ENCODE peak calls at places on chromosomes 11 and 22, in six cellular contexts. One of them, this sample, is unnamed.

GRCh38 chr11:78319453-78319955 is 98.1 kb downstream of the GAB2 start:
- DNase-seq in A549: no peak
- DNase-seq in activated T-helper 1 cell treated with anti-CD3 and anti-CD28 coated beads, Interleukin-12 subunit alpha, Interleukin-12 subunit beta, Interleukin-2, Interleukin-4 antibody, amounts not matched to agents 30 ng/mL and 10 ng/mL and 1 ng/mL, durations not matched to agents 14 hours and 24 hours and 36 hours: no peak
- DNase-seq in activated naive CD4-positive, alpha-beta T cell treated with anti-CD3 and anti-CD28 coated beads, Interleukin-2, amount 10 ng/mL, durations not matched to agents 7 days and 5 days: no peak
- DNase-seq in A172: no peak
- DNase-seq in nephron progenitor cell: no peak
- DNase-seq in this sample: no peak

GRCh38 chr11:70558651-70559050 is 160.3 kb downstream of the CTTN start:
- DNase-seq in activated T-helper 1 cell treated with anti-CD3 and anti-CD28 coated beads, Interleukin-12 subunit alpha, Interleukin-12 subunit beta, Interleukin-2, Interleukin-4 antibody, amounts not matched to agents 30 ng/mL and 10 ng/mL and 1 ng/mL, durations not matched to agents 14 hours and 24 hours and 36 hours: no peak
- DNase-seq in nephron progenitor cell: no peak
- DNase-seq in A172: no peak
- DNase-seq in activated naive CD4-positive, alpha-beta T cell treated with anti-CD3 and anti-CD28 coated beads, Interleukin-2, amount 10 ng/mL, durations not matched to agents 7 days and 5 days: no peak
- DNase-seq in A549: no peak
- DNase-seq in this sample: no peak

GRCh38 chr22:39647836-39648500 is 77.4 kb downstream of the CACNA1I start:
- DNase-seq in activated T-helper 1 cell treated with anti-CD3 and anti-CD28 coated beads, Interleukin-12 subunit alpha, Interleukin-12 subunit beta, Interleukin-2, Interleukin-4 antibody, amounts not matched to agents 30 ng/mL and 10 ng/mL and 1 ng/mL, durations not matched to agents 14 hours and 24 hours and 36 hours: no peak
- DNase-seq in nephron progenitor cell: no peak
- DNase-seq in A549: no peak
- DNase-seq in A172: no peak
- DNase-seq in activated naive CD4-positive, alpha-beta T cell treated with anti-CD3 and anti-CD28 coated beads, Interleukin-2, amount 10 ng/mL, durations not matched to agents 7 days and 5 days: no peak
- DNase-seq in this sample: no peak

GRCh38 chr22:31488988-31489617 is 539 bp downstream of the EIF4ENIF1 start:
- DNase-seq in A172: peak; percentile 13
- DNase-seq in activated naive CD4-positive, alpha-beta T cell treated with anti-CD3 and anti-CD28 coated beads, Interleukin-2, amount 10 ng/mL, durations not matched to agents 7 days and 5 days: peak; percentile 46
- DNase-seq in nephron progenitor cell: peak; percentile 67
- DNase-seq in activated T-helper 1 cell treated with anti-CD3 and anti-CD28 coated beads, Interleukin-12 subunit alpha, Interleukin-12 subunit beta, Interleukin-2, Interleukin-4 antibody, amounts not matched to agents 30 ng/mL and 10 ng/mL and 1 ng/mL, durations not matched to agents 14 hours and 24 hours and 36 hours: peak; percentile 14
- DNase-seq in A549: peak; percentile 21
- DNase-seq in this sample: no peak

GRCh38 chr11:86477495-86478155 is 102.9 kb downstream of the CCDC81 start:
- DNase-seq in nephron progenitor cell: no peak
- DNase-seq in A172: peak; percentile 23
- DNase-seq in activated naive CD4-positive, alpha-beta T cell treated with anti-CD3 and anti-CD28 coated beads, Interleukin-2, amount 10 ng/mL, durations not matched to agents 7 days and 5 days: no peak
- DNase-seq in A549: no peak
- DNase-seq in activated T-helper 1 cell treated with anti-CD3 and anti-CD28 coated beads, Interleukin-12 subunit alpha, Interleukin-12 subunit beta, Interleukin-2, Interleukin-4 antibody, amounts not matched to agents 30 ng/mL and 10 ng/mL and 1 ng/mL, durations not matched to agents 14 hours and 24 hours and 36 hours: no peak
- DNase-seq in this sample: no peak

GRCh38 chr11:84465040-84465439 is 1162.1 kb downstream of the DLG2 start:
- DNase-seq in A549: no peak
- DNase-seq in activated naive CD4-positive, alpha-beta T cell treated with anti-CD3 and anti-CD28 coated beads, Interleukin-2, amount 10 ng/mL, durations not matched to agents 7 days and 5 days: no peak
- DNase-seq in activated T-helper 1 cell treated with anti-CD3 and anti-CD28 coated beads, Interleukin-12 subunit alpha, Interleukin-12 subunit beta, Interleukin-2, Interleukin-4 antibody, amounts not matched to agents 30 ng/mL and 10 ng/mL and 1 ng/mL, durations not matched to agents 14 hours and 24 hours and 36 hours: no peak
- DNase-seq in nephron progenitor cell: no peak
- DNase-seq in A172: peak; percentile 14
- DNase-seq in this sample: no peak

GRCh38 chr11:114166389-114166788 is 106.9 kb downstream of the ZBTB16 start:
- DNase-seq in nephron progenitor cell: no peak
- DNase-seq in activated naive CD4-positive, alpha-beta T cell treated with anti-CD3 and anti-CD28 coated beads, Interleukin-2, amount 10 ng/mL, durations not matched to agents 7 days and 5 days: no peak
- DNase-seq in activated T-helper 1 cell treated with anti-CD3 and anti-CD28 coated beads, Interleukin-12 subunit alpha, Interleukin-12 subunit beta, Interleukin-2, Interleukin-4 antibody, amounts not matched to agents 30 ng/mL and 10 ng/mL and 1 ng/mL, durations not matched to agents 14 hours and 24 hours and 36 hours: no peak
- DNase-seq in A549: no peak
- DNase-seq in A172: no peak
- DNase-seq in this sample: no peak

GRCh38 chr22:25655536-25655935 is 86.5 kb upstream of the MYO18B start:
- DNase-seq in A172: no peak
- DNase-seq in activated T-helper 1 cell treated with anti-CD3 and anti-CD28 coated beads, Interleukin-12 subunit alpha, Interleukin-12 subunit beta, Interleukin-2, Interleukin-4 antibody, amounts not matched to agents 30 ng/mL and 10 ng/mL and 1 ng/mL, durations not matched to agents 14 hours and 24 hours and 36 hours: no peak
- DNase-seq in activated naive CD4-positive, alpha-beta T cell treated with anti-CD3 and anti-CD28 coated beads, Interleukin-2, amount 10 ng/mL, durations not matched to agents 7 days and 5 days: no peak
- DNase-seq in nephron progenitor cell: no peak
- DNase-seq in A549: no peak
- DNase-seq in this sample: no peak

GRCh38 chr22:47515384-47516125 is 753.1 kb downstream of the TBC1D22A start:
- DNase-seq in A549: peak; percentile 38
- DNase-seq in nephron progenitor cell: no peak
- DNase-seq in activated naive CD4-positive, alpha-beta T cell treated with anti-CD3 and anti-CD28 coated beads, Interleukin-2, amount 10 ng/mL, durations not matched to agents 7 days and 5 days: no peak
- DNase-seq in A172: no peak
- DNase-seq in activated T-helper 1 cell treated with anti-CD3 and anti-CD28 coated beads, Interleukin-12 subunit alpha, Interleukin-12 subunit beta, Interleukin-2, Interleukin-4 antibody, amounts not matched to agents 30 ng/mL and 10 ng/mL and 1 ng/mL, durations not matched to agents 14 hours and 24 hours and 36 hours: no peak
- DNase-seq in this sample: no peak

GRCh38 chr22:40410272-40410671 is 39.9 kb downstream of the SGSM3 start:
- DNase-seq in nephron progenitor cell: no peak
- DNase-seq in activated T-helper 1 cell treated with anti-CD3 and anti-CD28 coated beads, Interleukin-12 subunit alpha, Interleukin-12 subunit beta, Interleukin-2, Interleukin-4 antibody, amounts not matched to agents 30 ng/mL and 10 ng/mL and 1 ng/mL, durations not matched to agents 14 hours and 24 hours and 36 hours: no peak
- DNase-seq in A549: no peak
- DNase-seq in A172: no peak
- DNase-seq in activated naive CD4-positive, alpha-beta T cell treated with anti-CD3 and anti-CD28 coated beads, Interleukin-2, amount 10 ng/mL, durations not matched to agents 7 days and 5 days: no peak
- DNase-seq in this sample: no peak

GRCh38 chr11:13260963-13261599 is 16.5 kb upstream of the BMAL1 start:
- DNase-seq in A549: no peak
- DNase-seq in activated T-helper 1 cell treated with anti-CD3 and anti-CD28 coated beads, Interleukin-12 subunit alpha, Interleukin-12 subunit beta, Interleukin-2, Interleukin-4 antibody, amounts not matched to agents 30 ng/mL and 10 ng/mL and 1 ng/mL, durations not matched to agents 14 hours and 24 hours and 36 hours: no peak
- DNase-seq in activated naive CD4-positive, alpha-beta T cell treated with anti-CD3 and anti-CD28 coated beads, Interleukin-2, amount 10 ng/mL, durations not matched to agents 7 days and 5 days: no peak
- DNase-seq in nephron progenitor cell: no peak
- DNase-seq in A172: peak; percentile 59
- DNase-seq in this sample: no peak

GRCh38 chr11:2071748-2072385 is 67.3 kb downstream of the IGF2 start:
- DNase-seq in A172: no peak
- DNase-seq in activated T-helper 1 cell treated with anti-CD3 and anti-CD28 coated beads, Interleukin-12 subunit alpha, Interleukin-12 subunit beta, Interleukin-2, Interleukin-4 antibody, amounts not matched to agents 30 ng/mL and 10 ng/mL and 1 ng/mL, durations not matched to agents 14 hours and 24 hours and 36 hours: no peak
- DNase-seq in activated naive CD4-positive, alpha-beta T cell treated with anti-CD3 and anti-CD28 coated beads, Interleukin-2, amount 10 ng/mL, durations not matched to agents 7 days and 5 days: no peak
- DNase-seq in nephron progenitor cell: no peak
- DNase-seq in A549: no peak
- DNase-seq in this sample: no peak

GRCh38 chr11:59584294-59584693 is 31.3 kb downstream of the OSBP start:
- DNase-seq in A549: no peak
- DNase-seq in activated T-helper 1 cell treated with anti-CD3 and anti-CD28 coated beads, Interleukin-12 subunit alpha, Interleukin-12 subunit beta, Interleukin-2, Interleukin-4 antibody, amounts not matched to agents 30 ng/mL and 10 ng/mL and 1 ng/mL, durations not matched to agents 14 hours and 24 hours and 36 hours: no peak
- DNase-seq in nephron progenitor cell: no peak
- DNase-seq in activated naive CD4-positive, alpha-beta T cell treated with anti-CD3 and anti-CD28 coated beads, Interleukin-2, amount 10 ng/mL, durations not matched to agents 7 days and 5 days: no peak
- DNase-seq in A172: no peak
- DNase-seq in this sample: no peak

GRCh38 chr11:86183694-86184093 is 60.9 kb upstream of the EED start:
- DNase-seq in A549: no peak
- DNase-seq in activated T-helper 1 cell treated with anti-CD3 and anti-CD28 coated beads, Interleukin-12 subunit alpha, Interleukin-12 subunit beta, Interleukin-2, Interleukin-4 antibody, amounts not matched to agents 30 ng/mL and 10 ng/mL and 1 ng/mL, durations not matched to agents 14 hours and 24 hours and 36 hours: no peak
- DNase-seq in A172: peak; percentile 13
- DNase-seq in nephron progenitor cell: no peak
- DNase-seq in activated naive CD4-positive, alpha-beta T cell treated with anti-CD3 and anti-CD28 coated beads, Interleukin-2, amount 10 ng/mL, durations not matched to agents 7 days and 5 days: no peak
- DNase-seq in this sample: no peak

GRCh38 chr22:50530280-50530856 is 556 bp upstream of the TYMP start:
- DNase-seq in nephron progenitor cell: peak; percentile 42
- DNase-seq in A172: no peak
- DNase-seq in activated T-helper 1 cell treated with anti-CD3 and anti-CD28 coated beads, Interleukin-12 subunit alpha, Interleukin-12 subunit beta, Interleukin-2, Interleukin-4 antibody, amounts not matched to agents 30 ng/mL and 10 ng/mL and 1 ng/mL, durations not matched to agents 14 hours and 24 hours and 36 hours: no peak
- DNase-seq in activated naive CD4-positive, alpha-beta T cell treated with anti-CD3 and anti-CD28 coated beads, Interleukin-2, amount 10 ng/mL, durations not matched to agents 7 days and 5 days: peak; percentile 78
- DNase-seq in A549: peak; percentile 89
- DNase-seq in this sample: peak; percentile 73

GRCh38 chr11:70509476-70509875 is 111.1 kb downstream of the CTTN start:
- DNase-seq in activated T-helper 1 cell treated with anti-CD3 and anti-CD28 coated beads, Interleukin-12 subunit alpha, Interleukin-12 subunit beta, Interleukin-2, Interleukin-4 antibody, amounts not matched to agents 30 ng/mL and 10 ng/mL and 1 ng/mL, durations not matched to agents 14 hours and 24 hours and 36 hours: no peak
- DNase-seq in A549: no peak
- DNase-seq in nephron progenitor cell: no peak
- DNase-seq in activated naive CD4-positive, alpha-beta T cell treated with anti-CD3 and anti-CD28 coated beads, Interleukin-2, amount 10 ng/mL, durations not matched to agents 7 days and 5 days: no peak
- DNase-seq in A172: no peak
- DNase-seq in this sample: no peak

This sample was measured in NCI-H460.